ENCODE peak calls at places on chromosome 14, in four cellular contexts. G, D, P and V are unnamed samples.

GRCh38 chr14:82642425-82642824 is 1108.8 kb upstream of the SEL1L start:
- DNase-seq in D (no peak), G (peak), P (no peak), V (no peak)

GRCh38 chr14:106129274-106129673 is 602.9 kb downstream of the TMEM121 start:
- DNase-seq in G (no peak), P (no peak), D (no peak), V (no peak)

GRCh38 chr14:69460093-69460701 is 24.3 kb upstream of the PLEKHD1 start:
- DNase-seq in G (peak), P (peak), D (peak), V (peak)

GRCh38 chr14:94498215-94498614 is 11.1 kb downstream of the SERPINA12 start:
- DNase-seq in G (no peak), D (no peak), P (no peak), V (no peak)

GRCh38 chr14:61875483-61875882 is 113.3 kb downstream of the SNAPC1 start:
- DNase-seq in D (no peak), P (no peak), G (no peak), V (no peak)

GRCh38 chr14:45641541-45641940 is 388.5 kb upstream of the MIS18BP1 start:
- DNase-seq in P (no peak), G (no peak), D (no peak), V (no peak)

GRCh38 chr14:87483651-87484260 is 509.2 kb downstream of the GALC start:
- DNase-seq in G (no peak), P (no peak), D (peak), V (no peak)

GRCh38 chr14:96698846-96699543 is 98.2 kb upstream of the VRK1 start:
- DNase-seq in D (no peak), G (no peak), P (no peak), V (no peak)

GRCh38 chr14:68549057-68549421 is 243.8 kb downstream of the ZFP36L1 start:
- DNase-seq in P (peak), D (peak), G (peak), V (peak)

GRCh38 chr14:100065161-100065871 is at the start of gene EVL:
- DNase-seq in D (no peak), P (no peak), G (no peak), V (no peak)

GRCh38 chr14:36773136-36773540 is 111.5 kb downstream of the PAX9 start:
- DNase-seq in G (peak), P (peak), D (peak), V (peak)

GRCh38 chr14:57729208-57730187 is 136.4 kb downstream of the SLC35F4 start:
- DNase-seq in D (no peak), P (no peak), G (no peak), V (no peak)

GRCh38 chr14:45699451-45699850 is 446.4 kb upstream of the MIS18BP1 start:
- DNase-seq in D (no peak), P (no peak), G (no peak), V (no peak)

GRCh38 chr14:73712071-73712506 is 2.1 kb downstream of the PNMA1 start:
- DNase-seq in G (no peak), D (peak), P (no peak), V (peak)

GRCh38 chr14:106372870-106373657 is 846.7 kb downstream of the TMEM121 start:
- DNase-seq in P (peak), G (peak), D (peak), V (no peak)

GRCh38 chr14:104746071-104746545 is 6.8 kb upstream of the SIVA1 start:
- DNase-seq in D (no peak), P (no peak), G (no peak), V (no peak)

GRCh38 chr14:51682411-51682810 is 30.7 kb downstream of the FRMD6 start:
- DNase-seq in G (no peak), P (no peak), D (peak), V (no peak)

GRCh38 chr14:99758121-99758871 is 34.9 kb upstream of the EML1 start:
- DNase-seq in P (peak), G (no peak), D (peak), V (peak)

GRCh38 chr14:50028458-50028857 is 87.9 kb downstream of the VCPKMT start:
- DNase-seq in D (no peak), G (no peak), P (no peak), V (no peak)

GRCh38 chr14:99476864-99477263 is 3.8 kb downstream of the SETD3 start:
- DNase-seq in D (peak), P (no peak), G (no peak), V (no peak)

GRCh38 chr14:34722723-34723545 is 8.5 kb upstream of the CFL2 start:
- DNase-seq in G (peak), D (peak), P (no peak), V (no peak)

GRCh38 chr14:106883218-106883692 is 1356.9 kb downstream of the TMEM121 start:
- DNase-seq in D (peak), G (no peak), P (no peak), V (no peak)

GRCh38 chr14:42214981-42215491 is 608.4 kb downstream of the LRFN5 start:
- DNase-seq in P (peak), G (no peak), D (peak), V (no peak)

GRCh38 chr14:50855558-50855957 is 16.3 kb upstream of the ABHD12B start:
- DNase-seq in P (no peak), G (no peak), D (peak), V (no peak)

GRCh38 chr14:60093606-60094005 is 1.9 kb downstream of the PCNX4 start:
- DNase-seq in P (no peak), D (peak), G (no peak), V (no peak)

GRCh38 chr14:102804858-102805257 is 27.6 kb downstream of the TRAF3 start:
- DNase-seq in G (no peak), D (no peak), P (no peak), V (no peak)

GRCh38 chr14:25090716-25091454 is 40.9 kb upstream of the STXBP6 start:
- DNase-seq in G (no peak), P (peak), D (peak), V (peak)

GRCh38 chr14:70692210-70692609 is 50.5 kb downstream of the TTC9 start:
- DNase-seq in D (no peak), G (no peak), P (peak), V (no peak)

GRCh38 chr14:26526132-26526531 is 71.7 kb downstream of the NOVA1 start:
- DNase-seq in P (no peak), D (peak), G (no peak), V (no peak)

GRCh38 chr14:101006008-101006407 is 102.5 kb upstream of the RTL1 start:
- DNase-seq in D (no peak), G (no peak), P (no peak), V (no peak)

GRCh38 chr14:69324341-69324931 is 64.5 kb downstream of the GALNT16 start:
- DNase-seq in P (no peak), G (no peak), D (no peak), V (no peak)

GRCh38 chr14:39398382-39398781 is 33.9 kb downstream of the FBXO33 start:
- DNase-seq in G (no peak), D (no peak), P (no peak), V (no peak)

GRCh38 chr14:78997811-78998210 is 827.6 kb downstream of the NRXN3 start:
- DNase-seq in G (no peak), P (no peak), D (peak), V (no peak)

GRCh38 chr14:95953111-95953724 is 76.6 kb downstream of the TUNAR start:
- DNase-seq in D (peak), G (no peak), P (no peak), V (no peak)

GRCh38 chr14:33781267-33781666 is 169.6 kb downstream of the EGLN3 start:
- DNase-seq in P (no peak), D (no peak), G (no peak), V (no peak)

GRCh38 chr14:104387385-104388010 is 192.1 kb upstream of the C14orf180 start:
- DNase-seq in G (no peak), D (no peak), P (no peak), V (no peak)

GRCh38 chr14:103716091-103716801 is 636 bp downstream of the ZFYVE21 start:
- DNase-seq in G (peak), P (no peak), D (peak), V (peak)

GRCh38 chr14:68271996-68272395 is 452.4 kb downstream of the RAD51B start:
- DNase-seq in G (no peak), D (no peak), P (no peak), V (no peak)

DNA sequence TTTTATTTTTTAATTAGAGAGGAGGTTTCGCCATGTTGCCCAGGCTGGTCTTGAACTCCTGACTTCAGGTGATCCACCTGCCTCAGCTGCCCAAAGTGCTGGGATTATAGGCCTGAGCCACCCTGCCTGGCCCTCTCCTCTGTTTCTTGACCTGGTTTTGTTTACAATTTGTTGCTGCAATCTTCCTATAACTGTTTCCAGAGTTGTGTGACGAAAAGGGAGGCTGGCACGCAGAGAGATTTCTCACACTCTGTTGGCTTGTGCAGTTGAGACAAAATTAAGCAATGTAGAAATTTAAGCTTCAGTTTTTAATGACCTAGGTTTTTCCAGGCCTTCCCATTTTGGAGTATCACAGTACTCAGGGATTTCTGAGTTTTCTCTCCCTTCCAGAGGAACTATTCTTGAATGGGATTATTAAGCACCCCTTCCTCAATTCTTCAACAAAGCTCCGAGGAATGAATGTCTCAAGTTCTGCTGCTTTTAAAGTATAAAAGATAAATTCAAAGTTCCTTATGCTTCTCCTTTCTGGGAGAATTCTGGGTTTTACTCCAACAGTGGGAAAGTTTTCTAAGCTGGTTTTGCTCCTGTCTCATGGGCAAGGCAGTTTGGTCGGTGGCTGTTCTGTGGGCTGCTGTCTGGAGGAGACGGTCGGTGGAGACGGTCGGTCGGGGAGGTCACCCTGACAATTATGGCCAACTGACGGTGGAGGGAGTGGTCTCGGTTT is 20.4 kb upstream of the FOS start:
- DNase-seq in P (peak), D (peak), G (no peak), V (no peak)
- H3K27ac ChIP-seq in P (peak), D (peak), G (peak), V (peak)

GRCh38 chr14:52877628-52878027 is 73.2 kb downstream of the FERMT2 start:
- DNase-seq in P (no peak), D (peak), G (no peak), V (no peak)

GRCh38 chr14:52878946-52879345 is 71.9 kb downstream of the FERMT2 start:
- DNase-seq in D (no peak), P (no peak), G (no peak), V (no peak)

GRCh38 chr14:52879958-52880357 is 70.9 kb downstream of the FERMT2 start:
- DNase-seq in D (peak), P (no peak), G (no peak), V (peak)

GRCh38 chr14:52876806-52877205 is 74.0 kb downstream of the FERMT2 start:
- DNase-seq in D (peak), P (no peak), G (no peak), V (no peak)

DNA sequence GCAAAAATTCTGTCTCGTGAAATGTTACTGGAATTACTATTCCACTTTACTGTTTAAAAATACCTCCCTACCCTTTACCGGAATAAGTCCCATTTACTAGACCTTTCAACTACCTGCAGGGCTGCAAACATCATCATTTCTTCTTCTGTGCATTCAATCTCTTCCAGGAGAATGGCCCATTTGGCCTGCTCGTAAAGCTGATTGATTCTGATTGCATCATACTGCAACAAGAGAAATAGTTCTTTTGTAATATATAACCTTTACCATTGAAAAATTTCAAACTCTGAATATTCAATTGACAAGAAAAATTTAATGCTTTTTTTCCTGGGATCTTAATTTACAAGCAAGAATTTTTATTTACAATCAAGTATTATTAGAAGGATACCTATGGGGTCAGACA is 72.4 kb downstream of the FERMT2 start:
- DNase-seq in P (no peak), G (no peak), D (peak), V (no peak)
- H3K27ac ChIP-seq in P (no peak), G (peak), D (peak), V (no peak)

GRCh38 chr14:85248881-85249635 is 280.9 kb upstream of the FLRT2 start:
- DNase-seq in G (no peak), D (peak), P (peak), V (no peak)
- H3K27ac ChIP-seq in G (no peak), D (no peak), P (no peak), V (no peak)

GRCh38 chr14:71710001-71710400 is 222.2 kb upstream of the RGS6 start:
- DNase-seq in P (no peak), D (no peak), G (no peak), V (no peak)

GRCh38 chr14:71711619-71712018 is 220.6 kb upstream of the RGS6 start:
- DNase-seq in P (peak), D (peak), G (no peak), V (peak)

GRCh38 chr14:71709076-71709475 is 223.2 kb upstream of the RGS6 start:
- DNase-seq in D (no peak), P (no peak), G (no peak), V (no peak)

GRCh38 chr14:71712478-71712877 is 219.8 kb upstream of the RGS6 start:
- DNase-seq in D (no peak), P (no peak), G (no peak), V (no peak)

GRCh38 chr14:71711131-71711530 is 221.1 kb upstream of the RGS6 start:
- DNase-seq in P (no peak), D (peak), G (no peak), V (no peak)
- H3K27ac ChIP-seq in P (peak), D (peak), G (no peak), V (peak)

DNA sequence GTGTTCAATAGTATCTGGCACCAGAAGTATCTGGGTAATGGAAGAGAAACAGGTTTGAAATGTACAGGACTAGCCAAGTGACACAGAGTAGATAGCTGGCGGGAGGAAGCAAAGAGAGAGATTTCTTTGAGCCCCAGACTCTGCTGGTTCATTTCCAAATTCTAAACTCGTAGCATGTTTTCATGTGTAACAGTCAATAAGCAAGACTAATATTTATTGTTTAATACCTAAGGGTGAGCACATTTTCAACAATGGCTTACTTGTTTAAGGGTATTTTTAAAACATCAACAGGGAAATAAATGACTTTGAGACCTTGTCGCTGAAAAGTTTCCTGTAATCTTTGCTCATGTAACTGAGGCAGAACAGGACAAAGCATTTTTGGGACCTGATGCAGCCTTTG is 11.8 kb upstream of the CCDC88C start:
- DNase-seq in D (no peak), P (no peak), G (no peak), V (no peak)
- H3K27ac ChIP-seq in D (no peak), P (no peak), G (no peak), V (no peak)

GRCh38 chr14:54672181-54672580 is 105.3 kb downstream of the SAMD4A start:
- DNase-seq in P (no peak), D (no peak), G (no peak), V (no peak)
- H3K27ac ChIP-seq in P (no peak), D (no peak), G (no peak), V (peak)

GRCh38 chr14:65502676-65503124 is 90.2 kb downstream of the FUT8 start:
- DNase-seq in D (peak), P (peak), G (no peak), V (no peak)
- H3K27ac ChIP-seq in D (no peak), P (peak), G (no peak), V (no peak)

DNA sequence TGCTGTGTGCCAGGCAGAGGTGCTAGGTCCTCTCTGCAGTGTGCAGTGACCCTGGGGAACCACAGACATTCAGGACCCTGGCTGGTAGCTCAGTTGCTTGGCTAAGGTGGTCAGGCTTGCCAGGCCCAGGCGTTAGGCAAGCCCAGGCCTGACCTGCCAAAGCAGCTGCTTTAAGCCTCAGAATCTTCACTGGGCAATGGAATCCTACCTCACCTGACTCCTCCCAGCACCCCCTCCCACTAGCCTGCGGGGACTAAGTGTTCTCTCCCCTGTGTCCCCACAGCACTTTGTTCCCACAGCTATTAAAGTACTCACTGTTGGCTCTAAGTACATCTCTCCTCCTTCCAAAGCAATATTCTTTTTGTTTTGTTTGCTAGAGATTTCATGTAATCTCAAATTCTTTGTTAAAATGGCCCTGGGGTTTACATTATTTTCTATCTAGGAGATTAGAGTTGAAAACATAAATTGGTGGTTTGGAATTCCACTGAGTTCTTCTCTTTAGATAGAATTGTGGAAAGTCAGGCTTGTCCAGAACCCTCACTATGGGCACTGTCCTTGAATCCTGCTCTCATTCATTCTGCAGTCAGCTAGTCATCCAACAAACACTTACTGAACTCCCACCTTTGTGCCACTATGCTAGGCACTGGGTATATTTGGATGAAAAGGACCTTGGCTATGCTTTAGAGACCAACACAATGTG is 44.4 kb downstream of the DGLUCY start:
- DNase-seq in D (no peak), G (no peak), P (no peak), V (no peak)
- H3K27ac ChIP-seq in D (no peak), G (no peak), P (no peak), V (no peak)

GRCh38 chr14:23296012-23296777 is 6.5 kb downstream of the PPP1R3E start:
- DNase-seq in P (no peak), G (no peak), D (no peak), V (no peak)
- H3K27ac ChIP-seq in P (no peak), G (no peak), D (no peak), V (no peak)